ENCODE peak calls at places on chromosomes 12 and 14, in seven cellular contexts. K is endothelial cell of umbilical vein, A is colonic mucosa, M is brain microvascular endothelial cell, C is neural progenitor cell, T is H7, H is PC-3. Y is an unnamed sample. For H3K36me3, the result is how much of the 10 kb centered on the place peaks cover.

GRCh38 chr14:102252834-102253801 is 51.8 kb downstream of the MOK start:
- DNase-seq in K (no peak), A (no peak), M (no peak), C (no peak), T (no peak), H (no peak), Y (no peak)

GRCh38 chr14:75141967-75142366 is 15.1 kb upstream of the NEK9 start:
- DNase-seq in K (peak), A (no peak), M (peak), C (peak), T (peak), H (peak), Y (no peak)

GRCh38 chr12:2833810-2834209 is 1.0 kb downstream of the NRIP2 start:
- DNase-seq in K (no peak), A (no peak), M (no peak), C (no peak), T (peak), H (no peak), Y (no peak)

GRCh38 chr14:104150201-104151027 is 12.0 kb downstream of the KIF26A start:
- DNase-seq in K (no peak), A (no peak), M (peak), C (peak), T (no peak), H (no peak), Y (no peak)

GRCh38 chr12:52523825-52524224 is 3.6 kb upstream of the KRT5 start:
- DNase-seq in K (no peak), A (no peak), M (no peak), C (no peak), T (peak), H (no peak), Y (no peak)

GRCh38 chr14:52937306-52937705 is 13.5 kb downstream of the FERMT2 start:
- DNase-seq in K (no peak), A (no peak), M (no peak), C (no peak), T (no peak), H (no peak), Y (no peak)

GRCh38 chr12:75635606-75636444 is 124.4 kb upstream of the KRR1 start:
- DNase-seq in K (peak), A (no peak), M (peak), C (no peak), T (no peak), H (peak), Y (no peak)

GRCh38 chr14:39272918-39273317 is 39.2 kb downstream of the MIA2 start:
- DNase-seq in K (no peak), A (no peak), M (no peak), C (no peak), T (no peak), H (no peak), Y (no peak)

GRCh38 chr14:88241810-88242209 is 81.3 kb downstream of the KCNK10 start:
- DNase-seq in K (no peak), A (no peak), M (no peak), C (no peak), T (no peak), H (no peak), Y (no peak)

GRCh38 chr14:46250113-46250703 is 401.4 kb downstream of the RPL10L start:
- DNase-seq in K (peak), A (no peak), M (peak), C (peak), T (peak), H (peak), Y (peak)

GRCh38 chr12:49902399-49903350 is 1.0 kb downstream of the FAIM2 start:
- DNase-seq in K (no peak), A (no peak), M (no peak), C (peak), T (peak), H (no peak), Y (no peak)

GRCh38 chr12:122423258-122424165 is 1.0 kb upstream of the CLIP1 start:
- DNase-seq in K (peak), A (peak), M (no peak), C (peak), T (peak), H (no peak), Y (peak)

GRCh38 chr12:12185424-12185823 is 81.4 kb downstream of the LRP6 start:
- DNase-seq in K (no peak), A (no peak), M (no peak), C (no peak), T (no peak), H (no peak), Y (no peak)

GRCh38 chr12:45217846-45218245 is 2.0 kb downstream of the ANO6 start:
- DNase-seq in K (peak), A (no peak), M (no peak), C (no peak), T (no peak), H (no peak), Y (peak)

GRCh38 chr12:69484428-69484827 is 14.2 kb downstream of the FRS2 start:
- DNase-seq in K (no peak), A (no peak), M (no peak), C (no peak), T (no peak), H (no peak), Y (peak)

GRCh38 chr12:115481141-115481540 is 796.4 kb downstream of the MED13L start:
- DNase-seq in K (no peak), A (no peak), M (no peak), C (no peak), T (no peak), H (peak), Y (peak)

GRCh38 chr14:30443368-30444007 is 115.5 kb upstream of the G2E3 start:
- DNase-seq in K (peak), A (no peak), M (peak), C (peak), T (peak), H (peak), Y (no peak)

GRCh38 chr12:105107176-105107496 is 395 bp upstream of the WASHC4 start:
- DNase-seq in K (no peak), A (no peak), M (peak), C (no peak), T (no peak), H (no peak), Y (no peak)

GRCh38 chr12:105110851-105111250 is 3.3 kb downstream of the WASHC4 start:
- DNase-seq in K (peak), A (no peak), M (no peak), C (no peak), T (no peak), H (no peak), Y (no peak)

GRCh38 chr12:105107497-105108371 is at the start of gene WASHC4:
- DNase-seq in K (peak), A (peak), M (peak), C (peak), T (peak), H (peak), Y (peak)

GRCh38 chr12:105109465-105110212 is 2.1 kb downstream of the WASHC4 start:
- DNase-seq in K (peak), A (no peak), M (peak), C (no peak), T (no peak), H (peak), Y (no peak)

GRCh38 chr12:105113094-105113493 is 5.6 kb downstream of the WASHC4 start:
- DNase-seq in K (no peak), A (no peak), M (no peak), C (no peak), T (no peak), H (no peak), Y (no peak)
- H3K36me3 ChIP-seq in K (under half), A (under half), M (under half), C (under half), T (under half), H (under half), Y (under half)

GRCh38 chr12:54341343-54341742 is 16.4 kb downstream of the COPZ1 start:
- DNase-seq in K (no peak), A (no peak), M (no peak), C (peak), T (no peak), H (no peak), Y (no peak)

GRCh38 chr12:54338682-54339296 is 13.9 kb downstream of the COPZ1 start:
- DNase-seq in K (no peak), A (no peak), M (no peak), C (no peak), T (no peak), H (no peak), Y (no peak)

GRCh38 chr12:54341901-54342300 is 17.0 kb downstream of the COPZ1 start:
- DNase-seq in K (no peak), A (no peak), M (no peak), C (no peak), T (no peak), H (no peak), Y (no peak)

GRCh38 chr12:54337854-54338650 is 13.1 kb downstream of the COPZ1 start:
- DNase-seq in K (no peak), A (no peak), M (no peak), C (no peak), T (no peak), H (no peak), Y (no peak)

GRCh38 chr12:54340845-54341244 is 15.9 kb downstream of the COPZ1 start:
- DNase-seq in K (no peak), A (no peak), M (no peak), C (no peak), T (no peak), H (no peak), Y (peak)
- H3K36me3 ChIP-seq in K (under half), A (under half), M (under half), C (under half), T (under half), H (under half), Y (under half)

DNA sequence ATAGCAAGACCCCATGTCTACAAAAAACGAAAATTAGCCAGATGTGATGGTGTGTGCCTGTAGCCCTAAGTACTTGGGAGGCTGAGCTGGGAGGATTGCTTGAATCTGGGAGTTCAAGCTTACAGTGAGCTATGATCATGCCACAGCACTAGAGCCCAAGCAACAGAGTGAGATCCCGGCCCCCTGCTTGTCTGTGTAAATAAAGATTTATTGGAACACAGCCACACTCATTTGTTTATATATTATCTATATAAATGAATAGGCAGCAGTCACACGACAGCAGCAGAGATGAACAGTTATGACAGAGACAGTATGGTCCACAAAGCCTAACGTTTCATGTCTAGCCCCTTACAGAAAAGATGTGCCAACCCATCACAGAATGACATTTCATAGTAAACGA is 14.8 kb downstream of the DDX54 start:
- DNase-seq in K (no peak), A (no peak), M (no peak), C (no peak), T (no peak), H (no peak), Y (no peak)
- H3K36me3 ChIP-seq in K (under half), A (under half), M (half or more), C (under half), T (under half), H (half or more), Y (under half)

GRCh38 chr12:109166371-109166770 is 50.0 kb downstream of the ACACB start:
- DNase-seq in K (no peak), A (no peak), M (no peak), C (no peak), T (no peak), H (no peak), Y (no peak)

GRCh38 chr12:109167781-109168180 is 51.4 kb downstream of the ACACB start:
- DNase-seq in K (no peak), A (no peak), M (no peak), C (no peak), T (no peak), H (no peak), Y (no peak)

GRCh38 chr12:109169676-109170075 is 53.3 kb downstream of the ACACB start:
- DNase-seq in K (no peak), A (no peak), M (no peak), C (no peak), T (no peak), H (no peak), Y (no peak)

GRCh38 chr12:109170335-109170734 is 53.9 kb downstream of the ACACB start:
- DNase-seq in K (peak), A (no peak), M (no peak), C (no peak), T (no peak), H (no peak), Y (no peak)

GRCh38 chr12:109169262-109169661 is 52.9 kb downstream of the ACACB start:
- DNase-seq in K (no peak), A (no peak), M (no peak), C (no peak), T (no peak), H (no peak), Y (no peak)
- H3K36me3 ChIP-seq in K (under half), A (under half), M (under half), C (under half), T (under half), H (under half), Y (under half)